ENCODE peak calls at places on chromosome 7, in six cellular contexts. C is SK-N-SH, G is H1, S is K562, U is HCT116, Q is GM12878. O is an unnamed sample.

GRCh38 chr7:156751319-156751718 is 110.7 kb downstream of the RNF32 start:
- DNase-seq in C (no peak), G (no peak), S (peak; percentile 27), U (peak; percentile 42), Q (no peak), O (no peak)

GRCh38 chr7:25262586-25262985 is 34.3 kb upstream of the NPVF start:
- DNase-seq in C (no peak), G (no peak), S (no peak), U (no peak), Q (no peak), O (no peak)

GRCh38 chr7:92835851-92836488 is 403 bp downstream of the CDK6 start:
- DNase-seq in C (peak; percentile 49), G (no peak), S (peak; percentile 73), U (no peak), Q (no peak), O (peak; percentile 7)

GRCh38 chr7:47045592-47045991 is 536.3 kb downstream of the TNS3 start:
- DNase-seq in C (no peak), G (no peak), S (no peak), U (no peak), Q (no peak), O (no peak)

GRCh38 chr7:130421685-130422084 is 19.1 kb downstream of the CEP41 start:
- DNase-seq in C (no peak), G (no peak), S (no peak), U (no peak), Q (no peak), O (no peak)

GRCh38 chr7:55309040-55309991 is 55.8 kb upstream of the LANCL2 start:
- DNase-seq in C (no peak), G (no peak), S (no peak), U (no peak), Q (peak; percentile 99), O (no peak)

GRCh38 chr7:28957064-28957821 is 887 bp downstream of the TRIL start:
- DNase-seq in C (peak; percentile 67), G (no peak), S (no peak), U (no peak), Q (no peak), O (no peak)

GRCh38 chr7:47508389-47509380 is 73.2 kb downstream of the TNS3 start:
- DNase-seq in C (peak; percentile 58), G (no peak), S (no peak), U (no peak), Q (no peak), O (peak; percentile 27)

GRCh38 chr7:45670717-45671116 is 96.5 kb downstream of the ADCY1 start:
- DNase-seq in C (no peak), G (no peak), S (no peak), U (no peak), Q (no peak), O (no peak)

GRCh38 chr7:92809397-92810241 is 26.8 kb downstream of the CDK6 start:
- DNase-seq in C (no peak), G (no peak), S (peak; percentile 93), U (peak; percentile 76), Q (peak; percentile 92), O (peak; percentile 90)

GRCh38 chr7:41817386-41817785 is 114.5 kb upstream of the INHBA start:
- DNase-seq in C (no peak), G (no peak), S (no peak), U (no peak), Q (no peak), O (no peak)

GRCh38 chr7:37645276-37646040 is 38.1 kb upstream of the GPR141 start:
- DNase-seq in C (no peak), G (no peak), S (no peak), U (no peak), Q (no peak), O (no peak)

GRCh38 chr7:4058158-4058557 is 623.9 kb upstream of the FOXK1 start:
- DNase-seq in C (no peak), G (no peak), S (no peak), U (no peak), Q (no peak), O (no peak)

GRCh38 chr7:131792311-131792710 is 235.9 kb upstream of the PODXL start:
- DNase-seq in C (no peak), G (no peak), S (no peak), U (no peak), Q (no peak), O (no peak)

GRCh38 chr7:101557978-101558741 is 70.9 kb downstream of the MYL10 start:
- DNase-seq in C (no peak), G (no peak), S (no peak), U (no peak), Q (no peak), O (no peak)

GRCh38 chr7:148688526-148688925 is 10.2 kb upstream of the CUL1 start:
- DNase-seq in C (no peak), G (no peak), S (no peak), U (no peak), Q (no peak), O (no peak)

GRCh38 chr7:143229054-143229790 is 7.4 kb downstream of the TAS2R40 start:
- DNase-seq in C (peak; percentile 17), G (no peak), S (no peak), U (no peak), Q (no peak), O (no peak)

GRCh38 chr7:11551470-11551869 is 280.5 kb downstream of the THSD7A start:
- DNase-seq in C (no peak), G (no peak), S (no peak), U (no peak), Q (no peak), O (no peak)

GRCh38 chr7:27172823-27173411 is 1.2 kb downstream of the HOXA10 start:
- DNase-seq in C (peak; percentile 66), G (no peak), S (no peak), U (no peak), Q (no peak), O (no peak)

GRCh38 chr7:73436031-73436929 is 2.7 kb downstream of the FZD9 start:
- DNase-seq in C (peak; percentile 64), G (no peak), S (no peak), U (no peak), Q (no peak), O (peak; percentile 54)

GRCh38 chr7:157574120-157574519 is 237.3 kb downstream of the DNAJB6 start:
- DNase-seq in C (no peak), G (no peak), S (no peak), U (no peak), Q (no peak), O (no peak)

GRCh38 chr7:33590902-33591301 is 314.4 kb upstream of the BMPER start:
- DNase-seq in C (no peak), G (no peak), S (no peak), U (no peak), Q (no peak), O (no peak)

GRCh38 chr7:80410081-80410480 is 101.8 kb downstream of the GNAT3 start:
- DNase-seq in C (no peak), G (no peak), S (no peak), U (no peak), Q (no peak), O (no peak)

GRCh38 chr7:133079296-133079695 is 2.6 kb downstream of the CHCHD3 start:
- DNase-seq in C (no peak), G (no peak), S (no peak), U (no peak), Q (no peak), O (no peak)
- H3K79me2 ChIP-seq in C (peaks cover 76% of the 10 kb centered on the region), G (peaks cover 22% of the 10 kb centered on the region), S (peaks cover 76% of the 10 kb centered on the region), U (peaks cover 75% of the 10 kb centered on the region), Q (peaks cover 68% of the 10 kb centered on the region), O (peaks cover 64% of the 10 kb centered on the region)

GRCh38 chr7:138226851-138227250 is 150.6 kb downstream of the AKR1D1 start:
- DNase-seq in C (no peak), G (no peak), S (no peak), U (no peak), Q (no peak), O (no peak)

GRCh38 chr7:138223402-138223872 is 147.2 kb downstream of the AKR1D1 start:
- DNase-seq in C (no peak), G (no peak), S (peak; percentile 40), U (no peak), Q (no peak), O (no peak)

GRCh38 chr7:138228764-138229163 is 152.5 kb downstream of the AKR1D1 start:
- DNase-seq in C (no peak), G (no peak), S (no peak), U (no peak), Q (no peak), O (no peak)

GRCh38 chr7:138228119-138228518 is 151.9 kb downstream of the AKR1D1 start:
- DNase-seq in C (no peak), G (no peak), S (no peak), U (no peak), Q (no peak), O (no peak)

GRCh38 chr7:138226001-138226476 is 149.8 kb downstream of the AKR1D1 start:
- DNase-seq in C (peak; percentile 48), G (no peak), S (peak; percentile 74), U (no peak), Q (no peak), O (peak; percentile 59)
- TF ChIP-seq JUND in C (no peak), G (no peak), S (peak; percentile 51), U (no peak), Q (no peak), O (no peak)

GRCh38 chr7:74671573-74671972 is 14.1 kb downstream of the GTF2I start:
- DNase-seq in C (no peak), G (no peak), S (no peak), U (no peak), Q (no peak), O (no peak)

GRCh38 chr7:74672343-74672915 is 14.9 kb downstream of the GTF2I start:
- DNase-seq in C (no peak), G (no peak), S (no peak), U (no peak), Q (no peak), O (no peak)

DNA sequence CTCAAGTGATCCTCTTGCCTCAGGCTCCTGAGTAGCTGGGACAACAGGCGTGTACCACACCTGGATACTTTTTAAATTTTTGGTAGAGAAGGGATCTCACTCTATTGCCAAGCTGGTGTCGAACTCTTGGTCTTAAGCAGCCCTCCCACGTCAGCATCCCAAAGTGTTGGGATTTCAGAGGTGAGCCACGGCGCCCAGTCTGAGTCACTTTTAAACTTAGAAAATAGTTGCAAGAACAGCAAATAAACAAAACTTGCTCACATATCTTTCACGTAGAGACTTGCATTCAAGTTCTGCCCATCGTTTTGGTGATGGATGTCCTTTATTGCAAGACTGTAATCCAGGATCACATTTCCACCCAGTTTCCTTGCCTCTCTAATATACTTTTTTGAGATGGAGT is 16.6 kb downstream of the GTF2I start:
- DNase-seq in C (no peak), G (no peak), S (no peak), U (no peak), Q (no peak), O (no peak)
- H3K79me2 ChIP-seq in C (peaks cover 100% of the 10 kb centered on the region), G (peaks cover 4% of the 10 kb centered on the region), S (peaks cover 87% of the 10 kb centered on the region), U (peaks cover 93% of the 10 kb centered on the region), Q (peaks cover 80% of the 10 kb centered on the region), O (peaks cover 90% of the 10 kb centered on the region)

DNA sequence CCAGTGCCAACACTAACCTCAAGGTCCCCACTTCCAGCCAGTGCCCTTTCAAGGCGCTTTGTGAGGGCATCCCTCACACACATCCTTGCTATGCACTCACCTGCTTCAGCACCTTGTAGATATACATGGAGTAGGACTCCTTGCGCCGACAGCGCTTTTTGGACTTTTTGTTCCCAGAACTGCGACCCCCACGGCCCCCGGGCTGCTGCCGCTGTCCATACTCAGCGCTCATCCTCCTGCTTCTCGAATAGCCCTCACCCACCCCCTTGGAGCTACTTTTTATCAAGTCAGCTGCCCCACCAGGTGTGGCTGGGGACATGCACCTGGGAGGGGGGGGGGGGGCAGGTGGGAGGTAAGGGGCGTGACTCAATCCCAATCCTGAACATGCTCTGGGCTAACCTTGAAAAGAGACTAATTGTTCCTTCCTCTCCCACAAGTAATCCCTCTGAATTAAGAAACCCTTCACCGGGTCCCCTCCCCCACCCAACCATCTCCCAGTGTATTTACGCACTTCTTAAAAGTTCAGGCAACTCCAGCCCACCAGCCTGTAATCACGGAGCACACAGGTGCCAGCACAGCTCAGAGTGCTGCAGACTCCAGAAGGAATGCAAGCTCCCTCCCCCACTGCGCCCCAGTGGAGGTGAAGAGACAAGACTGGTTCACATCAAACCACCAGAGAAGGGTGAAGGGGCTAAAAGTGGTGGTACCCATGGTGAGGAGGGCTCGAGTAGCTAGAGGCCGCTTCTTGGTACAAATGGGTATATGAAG is at the start of gene H2BK1:
- DNase-seq in C (no peak), G (no peak), S (no peak), U (no peak), Q (no peak), O (no peak)
- TF ChIP-seq JUND in C (no peak), G (no peak), S (no peak), U (no peak), Q (no peak), O (no peak)